ENCODE peak calls at places on chromosomes 6 and 20, in five cellular contexts. T, V, R, E and O are unnamed samples.
A peak's percentile ranks its signal among the peaks of the same experiment; 100 is the strongest.

GRCh38 chr6:88964509-88964908 is 1.1 kb upstream of the RNGTT start:
- DNase-seq in R (no peak), E (no peak), T (no peak), V (no peak), O (no peak)

GRCh38 chr20:19981091-19981490 is 36.1 kb upstream of the NAA20 start:
- DNase-seq in R (peak; percentile 30), E (no peak), V (peak; percentile 46), T (no peak), O (no peak)

GRCh38 chr6:141848029-141848890 is 284.5 kb upstream of the GJE1 start:
- DNase-seq in T (no peak), E (no peak), V (no peak), R (no peak), O (no peak)

GRCh38 chr6:33428219-33428890 is 8.5 kb downstream of the SYNGAP1 start:
- DNase-seq in E (no peak), V (peak; percentile 23), R (no peak), T (no peak), O (no peak)

GRCh38 chr6:33161354-33162320 is 30.6 kb downstream of the COL11A2 start:
- DNase-seq in E (peak; percentile 78), R (peak; percentile 47), V (peak; percentile 81), T (peak; percentile 83), O (peak; percentile 26)

GRCh38 chr6:30884521-30885480 is 482 bp downstream of the DDR1 start:
- DNase-seq in R (no peak), V (peak; percentile 52), E (peak; percentile 56), T (peak; percentile 47), O (no peak)

GRCh38 chr6:90219168-90219985 is 77.3 kb downstream of the BACH2 start:
- DNase-seq in R (peak; percentile 73), V (peak; percentile 67), E (no peak), T (no peak), O (no peak)

GRCh38 chr6:150373260-150373701 is 4.5 kb downstream of the IYD start:
- DNase-seq in T (no peak), R (peak; percentile 22), V (no peak), E (no peak), O (no peak)

GRCh38 chr6:80508885-80509630 is 402.6 kb downstream of the BCKDHB start:
- DNase-seq in V (no peak), E (no peak), R (no peak), T (no peak), O (no peak)

GRCh38 chr20:17870063-17870740 is 98.4 kb downstream of the SNX5 start:
- DNase-seq in V (no peak), E (no peak), R (no peak), T (no peak), O (no peak)

GRCh38 chr20:48124181-48124782 is 339.0 kb upstream of the SULF2 start:
- DNase-seq in V (no peak), E (no peak), R (no peak), T (no peak), O (no peak)

GRCh38 chr6:159982726-159983506 is 14.0 kb downstream of the IGF2R start:
- DNase-seq in V (no peak), T (no peak), E (no peak), R (no peak), O (no peak)

GRCh38 chr20:23225407-23226060 is 125.1 kb upstream of the NXT1 start:
- DNase-seq in T (peak; percentile 80), R (peak; percentile 93), V (peak; percentile 43), E (no peak), O (no peak)

GRCh38 chr6:4017847-4018193 is 61.1 kb downstream of the FAM217A start:
- DNase-seq in T (no peak), E (no peak), R (no peak), V (no peak), O (no peak)

GRCh38 chr6:35219683-35220326 is 6.0 kb downstream of the SCUBE3 start:
- DNase-seq in R (no peak), E (no peak), V (no peak), T (no peak), O (no peak)

GRCh38 chr20:62804021-62804631 is 509 bp upstream of the OGFR start:
- DNase-seq in V (no peak), R (no peak), T (no peak), E (no peak), O (no peak)

GRCh38 chr20:59205044-59205443 is 41.4 kb downstream of the ZNF831 start:
- DNase-seq in R (no peak), E (no peak), V (no peak), T (no peak), O (no peak)

GRCh38 chr6:31092769-31093505 is 19.4 kb downstream of the C6orf15 start:
- DNase-seq in E (no peak), V (no peak), T (no peak), R (no peak), O (no peak)

GRCh38 chr6:137811121-137811911 is 55.7 kb upstream of the TNFAIP3 start:
- DNase-seq in V (peak; percentile 73), R (peak; percentile 82), T (peak; percentile 90), E (peak; percentile 68), O (peak; percentile 87)

GRCh38 chr6:128725271-128726233 is 157.4 kb upstream of the LAMA2 start:
- DNase-seq in E (no peak), R (peak; percentile 31), V (peak; percentile 9), T (no peak), O (no peak)

GRCh38 chr6:137910843-137911456 is 43.9 kb downstream of the TNFAIP3 start:
- DNase-seq in T (no peak), V (no peak), R (no peak), E (no peak), O (no peak)

GRCh38 chr6:41470341-41471063 is 75.7 kb upstream of the FOXP4 start:
- DNase-seq in T (peak; percentile 48), V (peak; percentile 35), R (no peak), E (no peak), O (no peak)

GRCh38 chr20:4014031-4014474 is 1.3 kb downstream of the RNF24 start:
- DNase-seq in E (peak; percentile 50), T (no peak), R (peak; percentile 72), V (peak; percentile 77), O (no peak)

GRCh38 chr20:40654876-40655275 is 34.2 kb downstream of the MAFB start:
- DNase-seq in E (no peak), V (no peak), R (peak; percentile 7), T (no peak), O (no peak)

GRCh38 chr6:157034433-157035230 is 257.5 kb downstream of the ARID1B start:
- DNase-seq in T (no peak), V (no peak), E (no peak), R (no peak), O (no peak)

GRCh38 chr6:143555071-143555492 is 43.6 kb upstream of the FUCA2 start:
- DNase-seq in E (no peak), V (no peak), R (no peak), T (no peak), O (no peak)

GRCh38 chr20:2692036-2692885 is at the start of gene EBF4:
- DNase-seq in T (peak; percentile 37), E (peak; percentile 64), V (peak; percentile 67), R (no peak), O (no peak)

GRCh38 chr20:20664795-20665194 is 47.6 kb downstream of the RALGAPA2 start:
- DNase-seq in T (no peak), E (peak; percentile 23), V (peak; percentile 34), R (no peak), O (peak; percentile 26)

GRCh38 chr20:61263084-61263695 is 11.1 kb downstream of the CDH4 start:
- DNase-seq in R (no peak), E (no peak), T (no peak), V (peak; percentile 29), O (no peak)

GRCh38 chr6:107869871-107870270 is 45.8 kb upstream of the SCML4 start:
- DNase-seq in V (no peak), E (no peak), T (no peak), R (no peak), O (no peak)

GRCh38 chr6:131197716-131198115 is 62.4 kb downstream of the AKAP7 start:
- DNase-seq in R (no peak), V (no peak), E (no peak), T (no peak), O (no peak)

GRCh38 chr6:26249959-26250805 is 114.8 kb upstream of the BTN3A2 start:
- DNase-seq in T (peak; percentile 67), E (peak; percentile 65), V (peak; percentile 20), R (no peak), O (peak; percentile 91)
- TF ChIP-seq CTCF in T (no peak), E (no peak), V (no peak), R (peak; percentile 26), O (peak; percentile 67)

DNA sequence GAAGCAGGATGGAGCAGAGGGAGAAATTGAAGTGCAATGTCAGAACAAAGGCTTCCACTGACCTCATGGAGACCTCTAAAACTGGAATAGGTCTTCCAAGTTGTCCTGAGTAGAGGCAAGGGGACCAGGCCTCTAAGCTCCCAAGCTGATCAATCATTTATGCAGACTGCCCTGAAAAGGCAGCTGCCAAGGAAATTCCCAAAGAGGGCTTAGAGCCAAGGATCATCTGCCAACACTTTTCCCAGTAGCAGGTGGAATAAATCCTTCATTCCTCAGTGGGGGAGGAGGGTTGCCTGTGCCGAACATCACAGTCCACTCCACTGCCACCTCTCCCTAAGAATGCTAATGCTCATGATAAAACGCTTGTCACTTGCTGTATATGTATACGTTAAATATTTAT is 29.3 kb upstream of the RALY start:
- DNase-seq in R (no peak), E (no peak), V (no peak), T (no peak), O (no peak)
- TF ChIP-seq CTCF in R (no peak), E (no peak), V (no peak), T (no peak), O (no peak)

GRCh38 chr6:82270791-82271392 is 23.3 kb upstream of the IBTK start:
- DNase-seq in V (no peak), E (no peak), R (no peak), T (no peak), O (no peak)
- TF ChIP-seq CTCF in V (no peak), E (peak; percentile 36), R (peak; percentile 37), T (peak; percentile 60), O (peak; percentile 41)

GRCh38 chr6:15279047-15279661 is 33.3 kb downstream of the JARID2 start:
- DNase-seq in R (no peak), T (no peak), V (no peak), E (no peak), O (no peak)

GRCh38 chr6:15270402-15270801 is 24.5 kb downstream of the JARID2 start:
- DNase-seq in E (no peak), R (no peak), T (no peak), V (no peak), O (no peak)

GRCh38 chr6:15276036-15276435 is 30.2 kb downstream of the JARID2 start:
- DNase-seq in T (no peak), R (no peak), V (no peak), E (no peak), O (no peak)

GRCh38 chr6:15272562-15272961 is 26.7 kb downstream of the JARID2 start:
- DNase-seq in R (no peak), T (no peak), E (no peak), V (no peak), O (no peak)

DNA sequence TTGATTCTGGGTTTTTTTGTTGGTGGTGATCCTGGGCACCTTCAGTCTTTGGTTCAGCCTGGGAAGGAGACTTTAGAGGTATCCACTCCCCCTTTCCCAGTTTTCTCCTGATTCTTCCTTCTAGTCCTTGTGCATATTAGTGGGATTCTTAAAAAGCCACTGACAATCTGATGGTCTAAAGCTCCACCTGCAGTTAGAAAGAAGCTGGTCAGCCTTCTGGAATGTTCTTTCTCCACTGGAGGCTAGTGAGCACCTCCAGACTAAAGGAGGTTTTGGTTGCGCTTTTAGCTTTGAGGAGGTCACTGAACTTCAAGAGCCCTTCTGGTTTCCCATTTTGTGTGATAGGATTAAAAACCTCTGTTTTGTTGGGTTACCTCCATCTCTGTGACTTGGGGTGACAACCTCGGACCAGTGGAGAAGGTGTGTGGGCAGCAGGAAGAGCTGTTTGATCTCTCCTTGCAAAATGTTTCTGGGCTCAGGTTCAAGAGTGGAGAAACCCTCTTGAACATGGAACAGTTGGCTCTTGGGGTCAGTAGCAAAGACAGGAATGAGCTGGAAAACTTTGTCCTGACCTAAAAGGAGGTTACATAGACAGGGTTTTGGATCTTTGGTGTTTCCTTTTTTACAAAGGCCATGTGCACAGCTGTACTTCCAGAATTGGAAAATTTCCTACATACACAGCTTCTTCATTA is 29.0 kb downstream of the JARID2 start:
- DNase-seq in R (no peak), E (no peak), V (no peak), T (no peak), O (no peak)
- TF ChIP-seq CTCF in R (peak; percentile 2), E (no peak), V (no peak), T (no peak), O (no peak)